ENCODE peak calls at places on chromosomes 7 and 10, in five cellular contexts. Q is WERI-Rb-1, L is astrocyte, E is lower lobe of right lung, M is cardiac muscle cell. A is an unnamed sample.

GRCh38 chr10:99595770-99596465 is 24.3 kb downstream of the SLC25A28 start:
- DNase-seq in E (no peak), Q (no peak), M (peak; percentile 42), L (no peak), A (no peak)

GRCh38 chr7:136618788-136619187 is 249.7 kb upstream of the CHRM2 start:
- DNase-seq in L (no peak), E (no peak), M (no peak), Q (no peak), A (no peak)

GRCh38 chr10:109963439-109963838 is 40.1 kb upstream of the XPNPEP1 start:
- DNase-seq in L (no peak), Q (peak; percentile 41), E (no peak), M (no peak), A (no peak)

GRCh38 chr7:28579571-28579970 is 167.3 kb downstream of the CREB5 start:
- DNase-seq in M (no peak), Q (no peak), E (no peak), L (peak; percentile 39), A (no peak)

GRCh38 chr10:89591111-89591795 is 53.8 kb downstream of the PANK1 start:
- DNase-seq in M (no peak), L (peak; percentile 16), Q (no peak), E (no peak), A (no peak)

GRCh38 chr10:34114914-34115313 is 700.2 kb downstream of the PARD3 start:
- DNase-seq in M (no peak), E (no peak), Q (no peak), L (no peak), A (no peak)

GRCh38 chr10:93461807-93462178 is 20.3 kb downstream of the MYOF start:
- DNase-seq in Q (no peak), M (no peak), E (no peak), L (peak; percentile 85), A (no peak)

GRCh38 chr10:74799840-74800239 is 26.6 kb upstream of the KAT6B start:
- DNase-seq in M (no peak), Q (no peak), L (peak; percentile 93), E (no peak), A (no peak)

GRCh38 chr10:759898-760477 is 70.5 kb upstream of the DIP2C start:
- DNase-seq in E (no peak), M (no peak), Q (no peak), L (no peak), A (no peak)

GRCh38 chr7:39560997-39561396 is 5.2 kb upstream of the YAE1 start:
- DNase-seq in L (no peak), M (no peak), E (no peak), Q (no peak), A (no peak)

GRCh38 chr10:121822724-121823123 is 105.1 kb downstream of the ATE1 start:
- DNase-seq in M (no peak), L (no peak), Q (no peak), E (no peak), A (no peak)

GRCh38 chr7:44131173-44132009 is 8.0 kb upstream of the POLD2 start:
- DNase-seq in E (no peak), L (no peak), M (peak; percentile 80), Q (peak; percentile 79), A (peak; percentile 76)

GRCh38 chr10:1393481-1393880 is 337.3 kb downstream of the WDR37 start:
- DNase-seq in Q (no peak), E (no peak), M (no peak), L (no peak), A (no peak)

GRCh38 chr7:127588019-127588696 is at the start of gene ARF5:
- DNase-seq in L (peak; percentile 48), Q (peak; percentile 85), E (peak; percentile 91), M (peak; percentile 91), A (peak; percentile 99)

GRCh38 chr7:47284691-47285246 is 297.1 kb downstream of the TNS3 start:
- DNase-seq in E (no peak), M (no peak), Q (no peak), L (no peak), A (no peak)

GRCh38 chr10:1368772-1369171 is 312.6 kb downstream of the WDR37 start:
- DNase-seq in E (no peak), M (peak; percentile 66), Q (peak; percentile 15), L (no peak), A (peak; percentile 90)

GRCh38 chr10:67841737-67842136 is 3.7 kb upstream of the DNAJC12 start:
- DNase-seq in E (no peak), Q (no peak), L (no peak), M (no peak), A (no peak)

GRCh38 chr7:69062020-69062760 is 536.1 kb upstream of the AUTS2 start:
- DNase-seq in E (no peak), Q (no peak), L (peak; percentile 47), M (no peak), A (no peak)

GRCh38 chr7:134113655-134114054 is 13.5 kb upstream of the LRGUK start:
- DNase-seq in E (no peak), M (no peak), L (no peak), Q (no peak), A (no peak)
- H3K27me3 ChIP-seq in E (no peaks in the 10 kb centered on the region), M (no peaks in the 10 kb centered on the region), L (no peaks in the 10 kb centered on the region), Q (no peaks in the 10 kb centered on the region), A (no peaks in the 10 kb centered on the region)

DNA sequence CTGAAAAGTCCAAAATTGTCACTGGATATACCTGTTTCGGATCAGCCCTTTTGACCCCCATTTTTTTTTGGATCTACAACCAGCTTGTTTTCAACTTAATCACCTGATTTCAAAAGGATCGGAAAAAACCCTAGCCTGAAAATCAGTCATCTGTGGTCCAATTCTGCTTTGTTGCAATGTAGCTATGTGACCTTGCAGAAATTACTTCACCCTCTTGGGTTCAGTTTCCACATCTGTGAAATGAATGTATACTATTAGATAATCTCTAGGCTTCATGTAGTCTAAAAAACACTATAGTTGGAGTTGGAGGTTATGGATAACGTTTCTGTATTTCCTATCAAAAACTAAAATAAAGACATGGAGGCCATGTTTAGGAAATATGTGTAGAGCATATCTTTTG is 37.1 kb downstream of the STEAP4 start:
- DNase-seq in M (no peak), L (no peak), Q (no peak), E (no peak), A (no peak)
- H3K4me3 ChIP-seq in M (no peak overlapping the region), L (no peak overlapping the region), Q (no peak overlapping the region), E (no peak overlapping the region), A (no peak overlapping the region)

GRCh38 chr10:3126741-3127342 is 45.7 kb downstream of the PITRM1 start:
- DNase-seq in L (no peak), M (peak; percentile 84), Q (peak; percentile 88), E (no peak), A (no peak)
- H3K36me3 ChIP-seq in L (peaks cover 35% of the 10 kb centered on the region), M (peaks cover 62% of the 10 kb centered on the region), Q (no peaks in the 10 kb centered on the region), E (peaks cover 17% of the 10 kb centered on the region), A (peaks cover 22% of the 10 kb centered on the region)

GRCh38 chr7:100897772-100898454 is 2.2 kb upstream of the ACHE start:
- DNase-seq in Q (no peak), E (no peak), M (no peak), L (no peak), A (no peak)
- H3K27me3 ChIP-seq in Q (peaks cover 74% of the 10 kb centered on the region), E (peaks cover 64% of the 10 kb centered on the region), M (peaks cover 25% of the 10 kb centered on the region), L (peaks cover 10% of the 10 kb centered on the region), A (peaks cover 12% of the 10 kb centered on the region)

GRCh38 chr7:151313857-151314256 is 27.8 kb upstream of the NUB1 start:
- DNase-seq in Q (no peak), M (no peak), E (no peak), L (peak; percentile 33), A (no peak)
- H3K4me3 ChIP-seq in Q (no peak overlapping the region), M (no peak overlapping the region), E (no peak overlapping the region), L (no peak overlapping the region), A (no peak overlapping the region)

GRCh38 chr7:33024189-33024757 is 38.3 kb downstream of the NT5C3A start:
- DNase-seq in L (no peak), E (no peak), M (no peak), Q (no peak), A (no peak)
- H3K36me3 ChIP-seq in L (peaks cover 6% of the 10 kb centered on the region), E (peaks cover 64% of the 10 kb centered on the region), M (peaks cover 27% of the 10 kb centered on the region), Q (peaks cover 37% of the 10 kb centered on the region), A (no peaks in the 10 kb centered on the region)

DNA sequence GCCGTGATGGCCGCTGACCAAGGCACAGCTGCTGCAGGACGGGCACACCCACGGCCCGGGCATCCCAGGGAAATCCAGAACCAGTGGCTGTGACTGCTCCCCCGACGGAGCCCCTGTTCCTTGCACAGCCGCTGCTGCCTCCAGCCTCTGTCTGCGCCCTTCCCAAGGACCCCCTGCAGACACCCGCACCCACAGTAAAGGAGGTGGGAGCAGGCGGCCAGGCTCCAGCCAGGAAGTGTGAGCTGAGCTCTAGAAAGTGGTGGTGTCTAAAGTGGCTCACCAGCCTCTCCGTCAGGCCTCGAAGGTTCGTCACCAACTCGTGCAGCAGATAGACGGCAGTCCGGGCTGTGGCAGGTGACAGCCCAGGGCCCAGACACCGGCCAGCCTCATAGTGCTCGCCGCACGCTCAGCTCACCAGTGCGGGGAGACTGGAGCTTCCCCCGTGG is 306.7 kb downstream of the DNAJB6 start:
- DNase-seq in Q (no peak), M (no peak), E (no peak), L (no peak), A (no peak)
- H3K27me3 ChIP-seq in Q (no peaks in the 10 kb centered on the region), M (no peaks in the 10 kb centered on the region), E (no peaks in the 10 kb centered on the region), L (no peaks in the 10 kb centered on the region), A (no peaks in the 10 kb centered on the region)

GRCh38 chr7:30285067-30285530 is 702 bp downstream of the ZNRF2 start:
- DNase-seq in L (peak; percentile 8), Q (no peak), M (peak; percentile 62), E (peak; percentile 65), A (peak; percentile 65)
- H3K4me3 ChIP-seq in L (peak overlapping the region; percentile 63), Q (peak overlapping the region; percentile 89), M (peak overlapping the region; percentile 96), E (peak overlapping the region; percentile 66), A (peak overlapping the region; percentile 84)

DNA sequence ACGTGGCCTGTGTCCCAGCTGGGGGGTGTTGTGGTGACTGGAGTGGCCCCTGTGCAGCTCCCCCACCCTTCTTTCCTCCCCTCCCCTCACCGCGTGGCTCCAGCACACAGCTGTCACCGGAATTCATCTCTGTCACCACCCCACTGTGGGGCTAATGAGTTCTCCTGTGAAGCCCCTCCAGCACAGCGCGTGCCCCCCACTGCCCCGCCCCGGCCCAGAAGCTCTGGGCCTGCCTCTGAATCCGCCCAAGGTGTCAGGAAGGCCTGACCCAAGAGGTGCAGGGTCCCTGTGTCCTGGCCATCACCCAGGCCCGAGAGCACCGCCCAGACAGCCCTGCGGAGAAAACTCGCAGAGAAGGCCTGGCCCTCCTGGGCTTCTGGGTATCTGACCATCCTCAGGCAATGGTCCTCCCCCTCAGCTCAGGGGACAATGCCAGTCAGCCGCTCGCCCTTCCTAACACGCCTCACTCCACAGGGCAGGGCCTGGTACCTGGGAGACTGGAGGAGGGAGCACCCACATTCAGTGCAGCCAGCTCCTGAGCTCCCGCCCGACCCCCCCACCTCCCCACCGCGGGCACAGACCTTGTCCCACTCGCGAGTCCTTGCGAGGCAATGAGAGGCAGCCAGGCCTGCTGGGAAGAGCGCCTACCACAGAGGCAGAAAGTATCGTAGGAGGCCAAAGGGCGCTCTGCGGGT is 38.2 kb downstream of the GBX1 start:
- DNase-seq in Q (no peak), M (no peak), L (no peak), E (no peak), A (no peak)
- H3K36me3 ChIP-seq in Q (peaks cover 72% of the 10 kb centered on the region), M (peaks cover 19% of the 10 kb centered on the region), L (peaks cover 12% of the 10 kb centered on the region), E (peaks cover 88% of the 10 kb centered on the region), A (peaks cover 7% of the 10 kb centered on the region)

A was measured in H7.